ENCODE peak calls at places on chromosomes 1 and 21, in six cellular contexts. O, P, T, B, R and M are unnamed samples.

GRCh38 chr1:40636777-40637176 is 28.7 kb downstream of the RIMS3 start:
- DNase-seq in O (no peak), P (no peak), T (no peak), B (no peak), R (no peak), M (no peak)

GRCh38 chr1:200147742-200148141 is 120.2 kb downstream of the NR5A2 start:
- DNase-seq in O (no peak), P (no peak), T (no peak), B (no peak), R (no peak), M (no peak)

GRCh38 chr1:40849801-40850592 is 12.2 kb downstream of the CITED4 start:
- DNase-seq in O (peak; percentile 35), P (peak; percentile 82), T (peak; percentile 67), B (peak; percentile 68), R (peak; percentile 71), M (peak; percentile 63)

GRCh38 chr1:27668121-27668807 is 3.7 kb downstream of the IFI6 start:
- DNase-seq in O (no peak), P (no peak), T (no peak), B (no peak), R (no peak), M (no peak)

GRCh38 chr1:9877962-9878361 is 32.1 kb downstream of the CTNNBIP1 start:
- DNase-seq in O (no peak), P (no peak), T (no peak), B (peak; percentile 95), R (peak; percentile 92), M (no peak)

GRCh38 chr1:213761845-213762407 is 225.8 kb upstream of the PROX1 start:
- DNase-seq in O (no peak), P (no peak), T (peak; percentile 0), B (no peak), R (no peak), M (no peak)

GRCh38 chr1:38009088-38009840 is 3.3 kb upstream of the UTP11 start:
- DNase-seq in O (peak; percentile 56), P (no peak), T (peak; percentile 81), B (peak; percentile 75), R (no peak), M (no peak)

GRCh38 chr1:39842030-39842678 is 41.1 kb downstream of the TRIT1 start:
- DNase-seq in O (no peak), P (no peak), T (no peak), B (no peak), R (no peak), M (no peak)

GRCh38 chr1:172934417-172934762 is 116.4 kb downstream of the TNFSF18 start:
- DNase-seq in O (no peak), P (no peak), T (no peak), B (no peak), R (no peak), M (no peak)

GRCh38 chr1:244435562-244436205 is 16.0 kb downstream of the ADSS2 start:
- DNase-seq in O (peak; percentile 72), P (no peak), T (peak; percentile 48), B (peak; percentile 41), R (no peak), M (no peak)

GRCh38 chr1:16162163-16162822 is 6.4 kb upstream of the EPHA2 start:
- DNase-seq in O (no peak), P (no peak), T (no peak), B (no peak), R (no peak), M (no peak)

GRCh38 chr1:50873458-50874187 is 86.4 kb downstream of the FAF1 start:
- DNase-seq in O (peak; percentile 21), P (peak; percentile 83), T (peak; percentile 74), B (peak; percentile 77), R (peak; percentile 2), M (peak; percentile 12)
- TF ChIP-seq CTCF in O (peak; percentile 74), P (peak; percentile 100), T (peak; percentile 70), B (peak; percentile 67), R (peak; percentile 50), M (peak; percentile 64)

GRCh38 chr1:209490013-209490412 is 93.5 kb upstream of the CAMK1G start:
- DNase-seq in O (peak; percentile 44), P (no peak), T (peak; percentile 26), B (peak; percentile 63), R (peak; percentile 53), M (no peak)
- TF ChIP-seq CTCF in O (peak; percentile 82), P (no peak), T (peak; percentile 47), B (peak; percentile 71), R (peak; percentile 71), M (peak; percentile 61)

DNA sequence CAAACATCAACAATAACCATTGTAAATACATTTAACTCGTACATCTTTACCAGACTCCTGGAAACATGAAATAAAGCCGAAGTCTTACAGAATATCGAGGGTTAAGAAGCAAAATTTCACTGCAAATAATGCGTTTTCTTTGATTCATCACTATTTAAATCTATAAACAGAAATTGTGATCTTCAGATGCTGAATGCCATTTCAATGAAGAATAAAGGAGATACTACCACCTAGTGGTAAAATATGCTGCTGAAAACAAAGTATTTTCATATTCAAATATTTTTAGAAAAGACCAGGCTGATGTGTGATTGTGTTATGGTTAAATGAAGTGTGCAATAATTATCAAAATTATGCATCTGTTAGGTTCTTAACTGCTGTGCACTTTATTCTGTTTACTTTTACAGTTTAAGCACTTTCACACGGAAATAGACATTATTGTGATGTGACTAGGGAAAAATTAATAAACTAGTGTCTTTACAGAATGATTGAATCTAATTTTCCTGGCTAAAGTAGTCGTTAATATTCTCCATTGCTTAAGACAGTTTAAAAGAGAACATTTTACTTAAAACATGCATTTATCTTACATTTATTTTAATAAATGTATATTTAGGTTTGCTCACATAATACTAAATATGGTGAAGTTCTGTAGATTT is 1093.1 kb downstream of the MRPL39 start:
- DNase-seq in O (no peak), P (no peak), T (no peak), B (peak; percentile 0), R (no peak), M (no peak)
- TF ChIP-seq CTCF in O (peak; percentile 72), P (peak; percentile 56), T (peak; percentile 16), B (peak; percentile 18), R (peak; percentile 65), M (peak; percentile 46)

GRCh38 chr1:238690415-238690814 is 696.0 kb upstream of the CHRM3 start:
- DNase-seq in O (no peak), P (no peak), T (peak; percentile 50), B (peak; percentile 39), R (no peak), M (no peak)
- TF ChIP-seq CTCF in O (peak; percentile 52), P (no peak), T (peak; percentile 32), B (peak; percentile 18), R (no peak), M (no peak)

GRCh38 chr21:42656872-42657271 is 3.5 kb downstream of the PDE9A start:
- DNase-seq in O (no peak), P (no peak), T (no peak), B (no peak), R (no peak), M (no peak)

GRCh38 chr21:42660118-42660470 is 6.7 kb downstream of the PDE9A start:
- DNase-seq in O (no peak), P (no peak), T (no peak), B (no peak), R (no peak), M (no peak)

GRCh38 chr21:42659416-42660117 is 6.1 kb downstream of the PDE9A start:
- DNase-seq in O (no peak), P (peak; percentile 85), T (no peak), B (no peak), R (no peak), M (no peak)

GRCh38 chr21:42657676-42658319 is 4.4 kb downstream of the PDE9A start:
- DNase-seq in O (no peak), P (peak; percentile 34), T (no peak), B (no peak), R (no peak), M (no peak)

GRCh38 chr21:42658320-42659105 is 5.1 kb downstream of the PDE9A start:
- DNase-seq in O (no peak), P (peak; percentile 74), T (no peak), B (no peak), R (no peak), M (no peak)
- TF ChIP-seq CTCF in O (no peak), P (no peak), T (no peak), B (no peak), R (no peak), M (no peak)

GRCh38 chr1:33634806-33635205 is 162.4 kb downstream of the ZSCAN20 start:
- DNase-seq in O (peak; percentile 11), P (peak; percentile 26), T (peak; percentile 36), B (peak; percentile 32), R (peak; percentile 39), M (peak; percentile 31)
- TF ChIP-seq CTCF in O (peak; percentile 76), P (peak; percentile 79), T (peak; percentile 70), B (peak; percentile 54), R (peak; percentile 61), M (peak; percentile 70)

GRCh38 chr1:117284408-117285215 is 73.9 kb upstream of the VTCN1 start:
- DNase-seq in O (peak; percentile 65), P (peak; percentile 20), T (peak; percentile 73), B (peak; percentile 79), R (peak; percentile 46), M (no peak)
- TF ChIP-seq CTCF in O (peak; percentile 82), P (peak; percentile 63), T (peak; percentile 52), B (peak; percentile 80), R (peak; percentile 38), M (peak; percentile 82)